ENCODE peak calls at places on chromosomes 1 and 21, in seven cellular contexts. One of them, this sample, is unnamed.

GRCh38 chr1:73761559-73761958 is 436.4 kb downstream of the LRRIQ3 start:
- DNase-seq in HFF-Myc: no peak
- DNase-seq in foreskin fibroblast: no peak
- DNase-seq in GM13977: no peak
- DNase-seq in lower leg skin: no peak
- DNase-seq in cardiac fibroblast: no peak
- DNase-seq in esophagus squamous epithelium: no peak
- DNase-seq in this sample: no peak

GRCh38 chr1:222946436-222946835 is 131.6 kb downstream of the DISP1 start:
- DNase-seq in HFF-Myc: no peak
- DNase-seq in foreskin fibroblast: no peak
- DNase-seq in GM13977: no peak
- DNase-seq in lower leg skin: no peak
- DNase-seq in cardiac fibroblast: no peak
- DNase-seq in esophagus squamous epithelium: no peak
- DNase-seq in this sample: no peak

GRCh38 chr1:184684285-184685077 is 70.2 kb downstream of the EDEM3 start:
- DNase-seq in HFF-Myc: no peak
- DNase-seq in foreskin fibroblast: peak; percentile 18
- DNase-seq in GM13977: no peak
- DNase-seq in lower leg skin: no peak
- DNase-seq in cardiac fibroblast: no peak
- DNase-seq in esophagus squamous epithelium: no peak
- DNase-seq in this sample: no peak

GRCh38 chr1:150017206-150017750 is 6.8 kb upstream of the OTUD7B start:
- DNase-seq in HFF-Myc: no peak
- DNase-seq in foreskin fibroblast: no peak
- DNase-seq in GM13977: no peak
- DNase-seq in lower leg skin: no peak
- DNase-seq in cardiac fibroblast: no peak
- DNase-seq in esophagus squamous epithelium: no peak
- DNase-seq in this sample: no peak

GRCh38 chr1:86748622-86749373 is 44.4 kb downstream of the SH3GLB1 start:
- DNase-seq in HFF-Myc: no peak
- DNase-seq in foreskin fibroblast: no peak
- DNase-seq in GM13977: no peak
- DNase-seq in lower leg skin: no peak
- DNase-seq in cardiac fibroblast: no peak
- DNase-seq in esophagus squamous epithelium: no peak
- DNase-seq in this sample: no peak

GRCh38 chr1:237204841-237205240 is 162.9 kb downstream of the RYR2 start:
- DNase-seq in HFF-Myc: no peak
- DNase-seq in foreskin fibroblast: no peak
- DNase-seq in GM13977: no peak
- DNase-seq in lower leg skin: no peak
- DNase-seq in cardiac fibroblast: no peak
- DNase-seq in esophagus squamous epithelium: no peak
- DNase-seq in this sample: no peak

GRCh38 chr1:58773406-58773840 is 10.4 kb downstream of the JUN start:
- DNase-seq in HFF-Myc: no peak
- DNase-seq in foreskin fibroblast: peak; percentile 68
- DNase-seq in GM13977: no peak
- DNase-seq in lower leg skin: no peak
- DNase-seq in cardiac fibroblast: peak; percentile 89
- DNase-seq in esophagus squamous epithelium: no peak
- DNase-seq in this sample: no peak

GRCh38 chr1:162892916-162893714 is 32.1 kb upstream of the CCDC190 start:
- DNase-seq in HFF-Myc: no peak
- DNase-seq in foreskin fibroblast: peak; percentile 80
- DNase-seq in GM13977: no peak
- DNase-seq in lower leg skin: no peak
- DNase-seq in cardiac fibroblast: peak; percentile 67
- DNase-seq in esophagus squamous epithelium: no peak
- DNase-seq in this sample: no peak

GRCh38 chr1:63322248-63322943 is at the start of gene FOXD3:
- DNase-seq in HFF-Myc: no peak
- DNase-seq in foreskin fibroblast: peak; percentile 41
- DNase-seq in GM13977: peak; percentile 68
- DNase-seq in lower leg skin: peak; percentile 90
- DNase-seq in cardiac fibroblast: peak; percentile 36
- DNase-seq in esophagus squamous epithelium: no peak
- DNase-seq in this sample: no peak

GRCh38 chr1:18396247-18396646 is 84.5 kb upstream of the KLHDC7A start:
- DNase-seq in HFF-Myc: no peak
- DNase-seq in foreskin fibroblast: no peak
- DNase-seq in GM13977: no peak
- DNase-seq in lower leg skin: no peak
- DNase-seq in cardiac fibroblast: no peak
- DNase-seq in esophagus squamous epithelium: no peak
- DNase-seq in this sample: no peak

GRCh38 chr21:45584786-45585185 is 42.5 kb upstream of the SLC19A1 start:
- DNase-seq in HFF-Myc: no peak
- DNase-seq in foreskin fibroblast: no peak
- DNase-seq in GM13977: no peak
- DNase-seq in lower leg skin: peak; percentile 54
- DNase-seq in cardiac fibroblast: no peak
- DNase-seq in esophagus squamous epithelium: no peak
- DNase-seq in this sample: no peak

GRCh38 chr1:18668051-18668450 is 37.4 kb downstream of the PAX7 start:
- DNase-seq in HFF-Myc: no peak
- DNase-seq in foreskin fibroblast: no peak
- DNase-seq in GM13977: no peak
- DNase-seq in lower leg skin: no peak
- DNase-seq in cardiac fibroblast: no peak
- DNase-seq in esophagus squamous epithelium: no peak
- DNase-seq in this sample: no peak

GRCh38 chr1:16139473-16139962 is 16.4 kb downstream of the EPHA2 start:
- DNase-seq in HFF-Myc: peak; percentile 73
- DNase-seq in foreskin fibroblast: peak; percentile 75
- DNase-seq in GM13977: no peak
- DNase-seq in lower leg skin: no peak
- DNase-seq in cardiac fibroblast: peak; percentile 76
- DNase-seq in esophagus squamous epithelium: no peak
- DNase-seq in this sample: peak; percentile 46

GRCh38 chr1:188782220-188782841 is 1695.3 kb downstream of the BRINP3 start:
- DNase-seq in HFF-Myc: no peak
- DNase-seq in foreskin fibroblast: peak; percentile 0
- DNase-seq in GM13977: peak; percentile 34
- DNase-seq in lower leg skin: no peak
- DNase-seq in cardiac fibroblast: peak; percentile 47
- DNase-seq in esophagus squamous epithelium: no peak
- DNase-seq in this sample: peak; percentile 16

GRCh38 chr21:31728952-31729351 is 3.0 kb downstream of the SCAF4 start:
- DNase-seq in HFF-Myc: no peak
- DNase-seq in foreskin fibroblast: no peak
- DNase-seq in GM13977: no peak
- DNase-seq in lower leg skin: no peak
- DNase-seq in cardiac fibroblast: no peak
- DNase-seq in esophagus squamous epithelium: no peak
- DNase-seq in this sample: no peak

GRCh38 chr1:171160611-171161354 is 24.3 kb upstream of the FMO2 start:
- DNase-seq in HFF-Myc: no peak
- DNase-seq in foreskin fibroblast: no peak
- DNase-seq in GM13977: no peak
- DNase-seq in lower leg skin: no peak
- DNase-seq in cardiac fibroblast: peak; percentile 42
- DNase-seq in esophagus squamous epithelium: no peak
- DNase-seq in this sample: no peak

GRCh38 chr1:17574502-17574901 is 35.0 kb downstream of the ARHGEF10L start:
- DNase-seq in HFF-Myc: no peak
- DNase-seq in foreskin fibroblast: no peak
- DNase-seq in GM13977: no peak
- DNase-seq in lower leg skin: no peak
- DNase-seq in cardiac fibroblast: no peak
- DNase-seq in esophagus squamous epithelium: no peak
- DNase-seq in this sample: no peak

GRCh38 chr1:148372731-148373130 is 110.4 kb downstream of the PPIAL4G start:
- DNase-seq in HFF-Myc: no peak
- DNase-seq in foreskin fibroblast: peak; percentile 28
- DNase-seq in GM13977: no peak
- DNase-seq in lower leg skin: no peak
- DNase-seq in cardiac fibroblast: no peak
- DNase-seq in esophagus squamous epithelium: no peak
- DNase-seq in this sample: no peak

GRCh38 chr1:172818841-172819527 is 160.1 kb downstream of the FASLG start:
- DNase-seq in HFF-Myc: no peak
- DNase-seq in foreskin fibroblast: no peak
- DNase-seq in GM13977: peak; percentile 72
- DNase-seq in lower leg skin: no peak
- DNase-seq in cardiac fibroblast: peak; percentile 26
- DNase-seq in esophagus squamous epithelium: peak; percentile 10
- DNase-seq in this sample: no peak

GRCh38 chr21:34688145-34688544 is 19.4 kb downstream of the CLIC6 start:
- DNase-seq in HFF-Myc: no peak
- DNase-seq in foreskin fibroblast: no peak
- DNase-seq in GM13977: no peak
- DNase-seq in lower leg skin: no peak
- DNase-seq in cardiac fibroblast: peak; percentile 33
- DNase-seq in esophagus squamous epithelium: no peak
- DNase-seq in this sample: no peak

GRCh38 chr1:234722904-234723588 is 113.1 kb upstream of the IRF2BP2 start:
- DNase-seq in HFF-Myc: no peak
- DNase-seq in foreskin fibroblast: peak; percentile 92
- DNase-seq in GM13977: no peak
- DNase-seq in lower leg skin: peak; percentile 96
- DNase-seq in cardiac fibroblast: peak; percentile 94
- DNase-seq in esophagus squamous epithelium: peak; percentile 31
- DNase-seq in this sample: peak; percentile 65

GRCh38 chr1:91754348-91754747 is 131.6 kb downstream of the TGFBR3 start:
- DNase-seq in HFF-Myc: no peak
- DNase-seq in foreskin fibroblast: no peak
- DNase-seq in GM13977: no peak
- DNase-seq in lower leg skin: peak; percentile 26
- DNase-seq in cardiac fibroblast: peak; percentile 35
- DNase-seq in esophagus squamous epithelium: no peak
- DNase-seq in this sample: no peak

GRCh38 chr1:240831922-240832321 is 220.0 kb upstream of the GREM2 start:
- DNase-seq in HFF-Myc: no peak
- DNase-seq in foreskin fibroblast: no peak
- DNase-seq in GM13977: no peak
- DNase-seq in lower leg skin: no peak
- DNase-seq in cardiac fibroblast: no peak
- DNase-seq in esophagus squamous epithelium: no peak
- DNase-seq in this sample: no peak

GRCh38 chr1:231020139-231020601 is 19.9 kb downstream of the FAM89A start:
- DNase-seq in HFF-Myc: peak; percentile 22
- DNase-seq in foreskin fibroblast: no peak
- DNase-seq in GM13977: no peak
- DNase-seq in lower leg skin: peak; percentile 82
- DNase-seq in cardiac fibroblast: peak; percentile 12
- DNase-seq in esophagus squamous epithelium: no peak
- DNase-seq in this sample: no peak

GRCh38 chr1:116345830-116346229 is 27.2 kb upstream of the ATP1A1 start:
- DNase-seq in HFF-Myc: no peak
- DNase-seq in foreskin fibroblast: no peak
- DNase-seq in GM13977: no peak
- DNase-seq in lower leg skin: no peak
- DNase-seq in cardiac fibroblast: no peak
- DNase-seq in esophagus squamous epithelium: no peak
- DNase-seq in this sample: no peak

GRCh38 chr1:170145691-170146676 is at the start of gene NTMT2:
- DNase-seq in HFF-Myc: no peak
- DNase-seq in foreskin fibroblast: no peak
- DNase-seq in GM13977: no peak
- DNase-seq in lower leg skin: no peak
- DNase-seq in cardiac fibroblast: no peak
- DNase-seq in esophagus squamous epithelium: no peak
- DNase-seq in this sample: no peak

GRCh38 chr1:6998267-6998666 is 213.0 kb downstream of the CAMTA1 start:
- DNase-seq in HFF-Myc: no peak
- DNase-seq in foreskin fibroblast: no peak
- DNase-seq in GM13977: no peak
- DNase-seq in lower leg skin: no peak
- DNase-seq in cardiac fibroblast: no peak
- DNase-seq in esophagus squamous epithelium: no peak
- DNase-seq in this sample: no peak
- TF ChIP-seq CTCF in HFF-Myc: no peak
- TF ChIP-seq CTCF in foreskin fibroblast: no peak
- TF ChIP-seq CTCF in GM13977: no peak
- TF ChIP-seq CTCF in lower leg skin: no peak
- TF ChIP-seq CTCF in cardiac fibroblast: no peak
- TF ChIP-seq CTCF in esophagus squamous epithelium: no peak
- TF ChIP-seq CTCF in this sample: no peak

GRCh38 chr1:14983277-14983676 is 170.3 kb upstream of the TMEM51 start:
- DNase-seq in HFF-Myc: no peak
- DNase-seq in foreskin fibroblast: no peak
- DNase-seq in GM13977: no peak
- DNase-seq in lower leg skin: no peak
- DNase-seq in cardiac fibroblast: no peak
- DNase-seq in esophagus squamous epithelium: no peak
- DNase-seq in this sample: no peak
- TF ChIP-seq CTCF in HFF-Myc: peak; percentile 13
- TF ChIP-seq CTCF in foreskin fibroblast: no peak
- TF ChIP-seq CTCF in GM13977: peak; percentile 13
- TF ChIP-seq CTCF in lower leg skin: no peak
- TF ChIP-seq CTCF in cardiac fibroblast: no peak
- TF ChIP-seq CTCF in esophagus squamous epithelium: no peak
- TF ChIP-seq CTCF in this sample: no peak

GRCh38 chr1:3069491-3070303 is 694 bp downstream of the PRDM16 start:
- DNase-seq in HFF-Myc: no peak
- DNase-seq in foreskin fibroblast: peak; percentile 33
- DNase-seq in GM13977: no peak
- DNase-seq in lower leg skin: no peak
- DNase-seq in cardiac fibroblast: peak; percentile 62
- DNase-seq in esophagus squamous epithelium: no peak
- DNase-seq in this sample: no peak
- TF ChIP-seq CTCF in HFF-Myc: no peak
- TF ChIP-seq CTCF in foreskin fibroblast: no peak
- TF ChIP-seq CTCF in GM13977: no peak
- TF ChIP-seq CTCF in lower leg skin: no peak
- TF ChIP-seq CTCF in cardiac fibroblast: peak; percentile 8
- TF ChIP-seq CTCF in esophagus squamous epithelium: no peak
- TF ChIP-seq CTCF in this sample: peak; percentile 41

DNA sequence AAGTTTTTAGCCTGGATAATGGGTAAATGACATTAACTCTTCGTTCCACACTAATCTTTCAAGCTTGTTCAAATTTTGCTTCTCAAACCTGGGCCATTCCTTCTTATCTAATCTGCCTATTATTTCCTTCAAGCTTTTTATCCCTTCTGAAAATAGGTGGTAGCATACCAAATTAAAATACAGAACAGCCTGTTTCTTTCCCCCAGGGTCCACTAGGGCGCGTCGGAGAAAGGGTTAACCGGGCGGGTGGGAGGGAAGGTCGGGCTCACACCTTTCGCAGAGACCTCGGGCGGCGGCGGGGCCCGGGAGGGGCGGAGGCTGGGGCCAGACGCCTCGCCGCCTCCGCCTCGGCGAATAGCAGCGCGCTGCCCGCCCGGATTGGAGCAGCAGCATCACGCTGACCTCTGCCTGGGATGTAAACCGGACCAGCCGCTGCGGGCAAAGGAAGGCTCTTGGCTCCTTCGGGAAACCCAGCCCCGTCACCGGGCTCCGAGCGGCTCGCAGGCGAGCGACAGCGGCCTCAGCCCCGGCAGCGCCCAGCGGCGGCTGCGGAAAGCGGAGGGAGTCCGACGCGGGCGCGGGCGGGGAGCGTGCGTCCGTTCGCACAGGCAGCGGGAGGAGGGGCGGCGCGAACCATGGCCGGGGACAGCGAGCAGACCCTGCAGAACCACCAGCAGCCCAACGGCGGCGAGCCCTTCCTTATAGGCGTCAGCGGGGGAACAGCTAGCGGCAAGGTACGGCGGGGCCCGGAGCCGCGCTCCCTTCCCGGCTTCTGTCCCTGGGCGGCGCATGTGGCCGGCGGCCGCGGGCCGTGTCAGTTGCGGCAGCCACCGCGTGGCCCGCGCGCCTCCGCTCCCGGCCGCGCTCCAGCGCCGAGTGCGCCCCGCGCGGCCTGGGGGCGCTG is at the start of gene UCK2:
- DNase-seq in HFF-Myc: no peak
- DNase-seq in foreskin fibroblast: peak; percentile 78
- DNase-seq in GM13977: peak; percentile 91
- DNase-seq in lower leg skin: peak; percentile 91
- DNase-seq in cardiac fibroblast: peak; percentile 79
- DNase-seq in esophagus squamous epithelium: no peak
- DNase-seq in this sample: peak; percentile 43
- TF ChIP-seq CTCF in HFF-Myc: no peak
- TF ChIP-seq CTCF in foreskin fibroblast: no peak
- TF ChIP-seq CTCF in GM13977: peak; percentile 28
- TF ChIP-seq CTCF in lower leg skin: no peak
- TF ChIP-seq CTCF in cardiac fibroblast: peak; percentile 0
- TF ChIP-seq CTCF in esophagus squamous epithelium: peak; percentile 4
- TF ChIP-seq CTCF in this sample: no peak

This sample was measured in AG04450.